ENCODE peak calls at places on chromosomes 7 and 10, in six cellular contexts. W is activated naive CD8-positive, alpha-beta T cell treated with anti-CD3 and anti-CD28 coated beads, Interleukin-2, amount 50 U/mL, for 24 hours; F is NCI-H1105 treated with DMSO at 0.1 percent for 48 hours; T is iPS-NIHi11; C is HepG2; E is fibroblast of lung. O is an unnamed sample.

GRCh38 chr10:26503911-26504310 is 65.8 kb downstream of the APBB1IP start:
- DNase-seq in C (no peak), F (no peak), T (peak), W (no peak), E (no peak), O (no peak)

GRCh38 chr7:141071260-141071854 is 2.5 kb upstream of the TMEM178B start:
- DNase-seq in F (peak), T (peak), E (no peak), C (peak), W (peak), O (peak)

GRCh38 chr10:72980348-72980747 is 25.7 kb upstream of the PLA2G12B start:
- DNase-seq in W (no peak), T (no peak), F (no peak), C (no peak), E (no peak), O (no peak)

GRCh38 chr7:136103545-136104268 is 126.5 kb upstream of the MTPN start:
- DNase-seq in T (no peak), C (no peak), F (no peak), W (no peak), E (no peak), O (no peak)

GRCh38 chr10:72336259-72337038 is 18.3 kb downstream of the DNAJB12 start:
- DNase-seq in W (no peak), C (no peak), T (no peak), F (no peak), E (peak), O (no peak)

GRCh38 chr7:129911790-129912189 is 41.0 kb downstream of the UBE2H start:
- DNase-seq in C (no peak), E (peak), T (no peak), F (no peak), W (no peak), O (no peak)

GRCh38 chr10:99966306-99966705 is 43.4 kb downstream of the DNMBP start:
- DNase-seq in F (no peak), E (peak), W (no peak), C (no peak), T (no peak), O (no peak)

GRCh38 chr7:92343719-92344118 is 97.9 kb downstream of the ANKIB1 start:
- DNase-seq in T (no peak), W (no peak), C (no peak), E (no peak), F (no peak), O (no peak)

GRCh38 chr7:31027161-31027965 is 24.7 kb upstream of the ADCYAP1R1 start:
- DNase-seq in E (peak), T (peak), F (no peak), C (no peak), W (peak), O (no peak)

GRCh38 chr10:74118794-74119193 is 31.8 kb downstream of the AP3M1 start:
- DNase-seq in F (no peak), W (no peak), E (peak), T (no peak), C (no peak), O (no peak)

GRCh38 chr10:81524467-81524866 is 350.5 kb upstream of the NRG3 start:
- DNase-seq in E (no peak), F (no peak), C (no peak), T (no peak), W (no peak), O (no peak)

GRCh38 chr7:27143022-27143949 is at the start of gene HOXA5:
- DNase-seq in T (peak), C (peak), W (no peak), F (peak), E (peak), O (peak)

GRCh38 chr7:45479781-45480180 is 94.4 kb upstream of the ADCY1 start:
- DNase-seq in W (no peak), T (no peak), F (no peak), C (no peak), E (no peak), O (no peak)

GRCh38 chr10:12847361-12847975 is 154.0 kb downstream of the CCDC3 start:
- DNase-seq in F (no peak), C (no peak), E (no peak), W (peak), T (peak), O (peak)

GRCh38 chr10:110634527-110635209 is 9.5 kb upstream of the RBM20 start:
- DNase-seq in E (no peak), F (peak), W (no peak), T (no peak), C (no peak), O (no peak)

GRCh38 chr7:117707080-117707479 is 166.2 kb downstream of the CTTNBP2 start:
- DNase-seq in T (no peak), C (no peak), E (no peak), W (no peak), F (no peak), O (no peak)

GRCh38 chr7:101094376-101094775 is 9.1 kb downstream of the TRIM56 start:
- DNase-seq in C (no peak), E (no peak), F (no peak), T (no peak), W (no peak), O (no peak)

GRCh38 chr10:13485623-13486022 is 43.2 kb downstream of the BEND7 start:
- DNase-seq in F (no peak), C (no peak), T (no peak), E (no peak), W (no peak), O (no peak)

GRCh38 chr7:134750083-134751062 is 29.1 kb upstream of the CALD1 start:
- DNase-seq in C (peak), W (peak), F (peak), T (peak), E (peak), O (peak)

GRCh38 chr10:94902570-94902969 is 35.9 kb upstream of the CYP2C9 start:
- DNase-seq in E (no peak), T (no peak), C (peak), F (no peak), W (no peak), O (peak)

GRCh38 chr10:11406746-11407145 is 204.7 kb downstream of the USP6NL start:
- DNase-seq in T (no peak), E (no peak), W (no peak), F (no peak), C (no peak), O (no peak)

GRCh38 chr10:33258951-33259350 is 75.5 kb downstream of the NRP1 start:
- DNase-seq in W (no peak), E (peak), F (no peak), C (no peak), T (no peak), O (no peak)

GRCh38 chr7:142956951-142957623 is 5.1 kb downstream of the KEL start:
- DNase-seq in T (no peak), W (no peak), E (peak), C (no peak), F (no peak), O (no peak)

GRCh38 chr7:5361446-5362155 is 62.0 kb downstream of the TNRC18 start:
- DNase-seq in W (no peak), E (no peak), T (no peak), F (no peak), C (no peak), O (no peak)

GRCh38 chr7:106905734-106906133 is 40.7 kb downstream of the PIK3CG start:
- DNase-seq in F (no peak), T (peak), C (no peak), W (no peak), E (no peak), O (no peak)

GRCh38 chr10:17787087-17787942 is 21.8 kb upstream of the MRC1 start:
- DNase-seq in C (no peak), E (peak), T (peak), F (no peak), W (no peak), O (no peak)

GRCh38 chr7:123624527-123625183 is 23.0 kb downstream of the ASB15 start:
- DNase-seq in E (no peak), C (peak), T (peak), W (peak), F (no peak), O (peak)

GRCh38 chr10:88271736-88272135 is 311.4 kb downstream of the RNLS start:
- DNase-seq in E (peak), W (no peak), F (no peak), C (no peak), T (no peak), O (no peak)